ENCODE peak calls at places on chromosomes 5 and 9, in five cellular contexts. One of them, this sample, is unnamed.

GRCh38 chr5:102223542-102224444 is 72.3 kb downstream of the SLCO4C1 start:
- DNase-seq in SK-N-SH: peak
- DNase-seq in K562: peak
- DNase-seq in HepG2: peak
- DNase-seq in GM12878: no peak
- DNase-seq in this sample: no peak

GRCh38 chr5:150778517-150779396 is at the start of gene SMIM3:
- DNase-seq in SK-N-SH: peak
- DNase-seq in K562: peak
- DNase-seq in GM12878: no peak
- DNase-seq in HepG2: peak
- DNase-seq in this sample: peak

GRCh38 chr5:173963867-173964429 is 25.0 kb upstream of the C5orf47 start:
- DNase-seq in SK-N-SH: peak
- DNase-seq in HepG2: no peak
- DNase-seq in K562: no peak
- DNase-seq in GM12878: no peak
- DNase-seq in this sample: no peak

GRCh38 chr5:145350501-145350900 is 484.6 kb downstream of the PRELID2 start:
- DNase-seq in GM12878: no peak
- DNase-seq in SK-N-SH: no peak
- DNase-seq in K562: no peak
- DNase-seq in HepG2: no peak
- DNase-seq in this sample: no peak

GRCh38 chr5:180399931-180400330 is 46.8 kb upstream of the GFPT2 start:
- DNase-seq in GM12878: no peak
- DNase-seq in K562: peak
- DNase-seq in HepG2: no peak
- DNase-seq in SK-N-SH: no peak
- DNase-seq in this sample: no peak

GRCh38 chr9:123358181-123358894 is 2.3 kb downstream of the CRB2 start:
- DNase-seq in K562: no peak
- DNase-seq in GM12878: no peak
- DNase-seq in SK-N-SH: peak
- DNase-seq in HepG2: no peak
- DNase-seq in this sample: no peak

GRCh38 chr5:72286798-72287197 is 33.2 kb downstream of the MRPS27 start:
- DNase-seq in GM12878: no peak
- DNase-seq in SK-N-SH: no peak
- DNase-seq in K562: no peak
- DNase-seq in HepG2: no peak
- DNase-seq in this sample: no peak

GRCh38 chr5:157109744-157110143 is 900 bp upstream of the HAVCR2 start:
- DNase-seq in HepG2: no peak
- DNase-seq in SK-N-SH: no peak
- DNase-seq in K562: no peak
- DNase-seq in GM12878: peak
- DNase-seq in this sample: no peak

GRCh38 chr5:155871623-155872022 is 455.3 kb upstream of the SGCD start:
- DNase-seq in SK-N-SH: no peak
- DNase-seq in HepG2: no peak
- DNase-seq in GM12878: no peak
- DNase-seq in K562: no peak
- DNase-seq in this sample: no peak

GRCh38 chr5:158382473-158382872 is 523.5 kb upstream of the CLINT1 start:
- DNase-seq in K562: no peak
- DNase-seq in HepG2: no peak
- DNase-seq in GM12878: no peak
- DNase-seq in SK-N-SH: no peak
- DNase-seq in this sample: peak

GRCh38 chr5:126508962-126509279 is 85.7 kb downstream of the GRAMD2B start:
- DNase-seq in HepG2: no peak
- DNase-seq in K562: no peak
- DNase-seq in GM12878: no peak
- DNase-seq in SK-N-SH: no peak
- DNase-seq in this sample: no peak

GRCh38 chr5:98845878-98846277 is 72.4 kb downstream of the RGMB start:
- DNase-seq in SK-N-SH: no peak
- DNase-seq in HepG2: no peak
- DNase-seq in GM12878: no peak
- DNase-seq in K562: no peak
- DNase-seq in this sample: no peak

GRCh38 chr5:3607541-3608147 is 12.0 kb downstream of the IRX1 start:
- DNase-seq in GM12878: no peak
- DNase-seq in K562: no peak
- DNase-seq in HepG2: no peak
- DNase-seq in SK-N-SH: no peak
- DNase-seq in this sample: no peak

GRCh38 chr5:88674262-88675158 is 208.5 kb downstream of the MEF2C start:
- DNase-seq in GM12878: no peak
- DNase-seq in SK-N-SH: no peak
- DNase-seq in HepG2: no peak
- DNase-seq in K562: no peak
- DNase-seq in this sample: no peak

GRCh38 chr9:126456396-126456795 is 129.8 kb downstream of the MVB12B start:
- DNase-seq in GM12878: no peak
- DNase-seq in SK-N-SH: no peak
- DNase-seq in K562: no peak
- DNase-seq in HepG2: no peak
- DNase-seq in this sample: no peak

GRCh38 chr5:95959964-95960801 is 1.5 kb downstream of the ELL2 start:
- DNase-seq in K562: no peak
- DNase-seq in HepG2: no peak
- DNase-seq in SK-N-SH: peak
- DNase-seq in GM12878: no peak
- DNase-seq in this sample: no peak

GRCh38 chr9:130779153-130779855 is 55.8 kb upstream of the ABL1 start:
- DNase-seq in HepG2: no peak
- DNase-seq in SK-N-SH: no peak
- DNase-seq in K562: no peak
- DNase-seq in GM12878: no peak
- DNase-seq in this sample: no peak

GRCh38 chr5:56164371-56164770 is 68.8 kb downstream of the ANKRD55 start:
- DNase-seq in K562: no peak
- DNase-seq in SK-N-SH: peak
- DNase-seq in HepG2: no peak
- DNase-seq in GM12878: no peak
- DNase-seq in this sample: no peak

GRCh38 chr5:8907168-8907868 is 638.6 kb downstream of the SEMA5A start:
- DNase-seq in HepG2: no peak
- DNase-seq in K562: no peak
- DNase-seq in GM12878: no peak
- DNase-seq in SK-N-SH: no peak
- DNase-seq in this sample: no peak

GRCh38 chr5:1330146-1330846 is 14.6 kb downstream of the CLPTM1L start:
- DNase-seq in K562: no peak
- DNase-seq in GM12878: no peak
- DNase-seq in HepG2: no peak
- DNase-seq in SK-N-SH: no peak
- DNase-seq in this sample: no peak

GRCh38 chr5:153960269-153961215 is 78.2 kb downstream of the FAM114A2 start:
- DNase-seq in K562: no peak
- DNase-seq in GM12878: no peak
- DNase-seq in HepG2: no peak
- DNase-seq in SK-N-SH: no peak
- DNase-seq in this sample: no peak

GRCh38 chr9:123063172-123063508 is 29.7 kb downstream of the GPR21 start:
- DNase-seq in K562: no peak
- DNase-seq in GM12878: no peak
- DNase-seq in HepG2: no peak
- DNase-seq in SK-N-SH: no peak
- DNase-seq in this sample: no peak

GRCh38 chr5:141512390-141513020 is 23.6 kb downstream of the PCDHGC5 start:
- DNase-seq in K562: peak
- DNase-seq in SK-N-SH: peak
- DNase-seq in HepG2: peak
- DNase-seq in GM12878: no peak
- DNase-seq in this sample: peak

GRCh38 chr5:139593716-139594319 is 32.7 kb downstream of the UBE2D2 start:
- DNase-seq in HepG2: no peak
- DNase-seq in K562: no peak
- DNase-seq in GM12878: no peak
- DNase-seq in SK-N-SH: no peak
- DNase-seq in this sample: no peak

GRCh38 chr5:59193616-59194319 is 610.9 kb downstream of the RAB3C start:
- DNase-seq in K562: no peak
- DNase-seq in SK-N-SH: no peak
- DNase-seq in HepG2: no peak
- DNase-seq in GM12878: no peak
- DNase-seq in this sample: no peak

GRCh38 chr5:140134277-140134935 is 8.7 kb downstream of the IGIP start:
- DNase-seq in GM12878: no peak
- DNase-seq in HepG2: no peak
- DNase-seq in SK-N-SH: no peak
- DNase-seq in K562: no peak
- DNase-seq in this sample: no peak

GRCh38 chr5:77926337-77926736 is 150.2 kb upstream of the TBCA start:
- DNase-seq in GM12878: no peak
- DNase-seq in K562: no peak
- DNase-seq in HepG2: no peak
- DNase-seq in SK-N-SH: no peak
- DNase-seq in this sample: no peak
- TF ChIP-seq GABPA in GM12878: no peak
- TF ChIP-seq GABPA in K562: no peak
- TF ChIP-seq GABPA in HepG2: no peak
- TF ChIP-seq GABPA in SK-N-SH: no peak
- TF ChIP-seq GABPA in this sample: no peak

DNA sequence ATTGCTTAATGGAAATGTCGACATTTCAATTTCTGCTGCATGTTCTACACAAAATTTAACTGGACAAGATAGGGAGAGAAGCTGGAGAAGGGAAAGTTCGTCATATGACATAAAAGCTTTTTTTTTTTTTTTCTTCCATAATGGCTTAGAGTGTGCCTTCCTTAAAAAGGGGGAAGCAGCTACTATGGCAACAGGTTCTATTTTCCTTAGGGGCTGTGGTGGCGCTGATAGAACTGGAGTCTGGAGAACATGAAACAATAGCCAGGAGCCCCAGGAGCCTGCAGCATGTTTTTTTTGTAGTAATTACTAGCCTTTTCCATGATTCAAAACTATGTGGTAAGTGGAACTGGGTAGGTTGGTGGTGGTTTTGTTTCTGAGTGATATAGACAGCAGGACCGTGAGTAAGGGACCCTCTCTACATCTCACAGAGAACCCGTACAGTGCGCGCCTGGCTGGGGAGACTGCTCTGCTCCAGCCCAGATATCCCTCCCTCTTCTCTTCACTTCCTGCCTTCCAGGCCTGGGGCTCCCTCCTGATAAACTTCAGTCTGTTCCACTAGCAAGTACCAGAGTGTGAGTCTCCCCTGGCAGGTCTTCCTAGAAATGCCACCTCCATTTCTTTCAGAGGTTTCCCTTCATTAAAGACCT is 301.6 kb downstream of the NR3C1 start:
- DNase-seq in K562: no peak
- DNase-seq in SK-N-SH: peak
- DNase-seq in GM12878: no peak
- DNase-seq in HepG2: no peak
- DNase-seq in this sample: no peak
- H3K27ac ChIP-seq in K562: no peak
- H3K27ac ChIP-seq in SK-N-SH: peak
- H3K27ac ChIP-seq in GM12878: peak
- H3K27ac ChIP-seq in HepG2: no peak
- H3K27ac ChIP-seq in this sample: no peak

DNA sequence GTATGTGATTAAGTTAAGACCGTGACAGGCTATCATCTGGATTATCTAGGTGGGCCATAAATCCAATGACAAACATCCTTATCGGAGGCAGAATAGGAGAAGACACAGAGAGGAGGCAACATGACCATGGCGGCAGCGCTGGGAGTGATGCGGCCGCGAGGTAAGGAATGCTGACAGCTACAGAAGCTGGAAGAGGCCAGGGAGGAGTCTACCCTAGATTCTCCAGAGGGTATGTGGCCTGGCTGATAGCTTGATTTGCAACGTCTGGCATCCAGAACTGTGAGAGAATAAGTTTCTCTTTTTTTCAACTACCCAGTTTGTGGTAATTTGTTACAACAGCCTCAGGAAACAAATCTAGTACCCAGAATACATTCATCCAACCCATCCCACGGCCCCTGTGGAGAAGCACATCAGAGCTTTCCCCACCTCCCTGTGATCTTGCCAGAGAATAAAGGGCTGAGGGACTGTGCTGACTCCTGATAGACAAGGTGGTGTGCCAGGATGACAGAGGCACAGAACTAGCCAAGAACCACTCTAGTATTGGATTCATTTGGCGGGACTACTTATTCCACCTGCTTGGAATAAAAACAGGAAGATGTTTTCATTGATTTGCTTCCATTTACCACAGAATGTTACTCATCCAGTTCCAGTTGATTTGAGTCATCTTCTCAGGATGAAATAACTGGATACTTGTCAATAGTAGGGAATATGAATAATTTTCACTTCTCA is 187.4 kb downstream of the MAN2A1 start:
- DNase-seq in SK-N-SH: no peak
- DNase-seq in GM12878: no peak
- DNase-seq in K562: no peak
- DNase-seq in HepG2: no peak
- DNase-seq in this sample: no peak
- TF ChIP-seq REST in SK-N-SH: no peak
- TF ChIP-seq REST in GM12878: no peak
- TF ChIP-seq REST in K562: no peak
- TF ChIP-seq REST in HepG2: no peak
- TF ChIP-seq REST in this sample: no peak

DNA sequence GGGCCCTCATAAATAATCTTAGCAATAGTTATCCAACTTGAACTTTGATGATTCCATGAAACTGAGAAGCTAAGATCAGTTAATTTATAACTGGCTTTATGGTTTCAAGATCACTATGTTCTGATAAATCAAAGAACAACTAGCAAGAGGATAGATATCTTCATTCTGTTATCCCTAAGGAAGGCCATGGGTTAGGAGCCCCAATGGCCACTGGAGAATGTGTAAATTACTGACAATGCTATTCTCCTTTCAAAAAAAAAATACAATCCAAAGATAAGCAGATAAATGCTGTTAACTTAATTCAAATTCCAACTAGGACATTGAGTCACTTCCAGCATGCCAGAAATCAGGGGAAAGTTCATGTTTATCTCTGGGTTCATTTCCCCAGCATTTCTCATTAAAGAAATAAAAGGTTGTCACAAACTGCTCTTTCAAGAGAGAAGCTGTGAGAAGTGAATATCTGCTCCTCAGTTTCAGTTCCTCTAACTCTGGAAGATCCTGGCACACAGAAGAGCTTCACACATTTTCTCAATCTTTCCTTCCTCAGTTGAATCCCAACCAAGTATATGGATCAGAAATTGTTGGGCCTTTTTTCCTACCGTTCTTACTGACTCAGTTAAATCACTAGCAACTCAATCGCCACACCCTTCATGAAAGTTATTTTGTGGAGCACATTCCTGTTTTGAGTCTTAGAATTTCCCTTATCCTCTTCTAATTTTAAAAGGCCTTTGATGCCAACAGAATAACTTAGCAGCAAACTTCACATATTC is 59.6 kb upstream of the SLC1A1 start:
- DNase-seq in SK-N-SH: no peak
- DNase-seq in GM12878: no peak
- DNase-seq in K562: no peak
- DNase-seq in HepG2: no peak
- DNase-seq in this sample: no peak
- TF ChIP-seq GABPA in SK-N-SH: no peak
- TF ChIP-seq GABPA in GM12878: no peak
- TF ChIP-seq GABPA in K562: no peak
- TF ChIP-seq GABPA in HepG2: no peak
- TF ChIP-seq GABPA in this sample: no peak

GRCh38 chr9:133788819-133789733 is 50.9 kb upstream of the SARDH start:
- DNase-seq in GM12878: no peak
- DNase-seq in K562: no peak
- DNase-seq in SK-N-SH: no peak
- DNase-seq in HepG2: peak
- DNase-seq in this sample: no peak
- H3K27ac ChIP-seq in GM12878: no peak
- H3K27ac ChIP-seq in K562: no peak
- H3K27ac ChIP-seq in SK-N-SH: no peak
- H3K27ac ChIP-seq in HepG2: peak
- H3K27ac ChIP-seq in this sample: no peak

This sample was measured in HL-60.